ENCODE peak calls at places on chromosome 16, in ten cellular contexts. U, Q, R, B, X, Z, G, O, F and M are unnamed samples. For H3K4me1, the result is how much of the 10 kb centered on the place peaks cover.

GRCh38 chr16:55120408-55120807 is 189.7 kb downstream of the IRX5 start:
- DNase-seq in U (no peak), Q (no peak), R (no peak), B (peak), X (no peak), Z (peak), G (no peak), O (no peak), F (no peak), M (no peak)

GRCh38 chr16:1535391-1536291 is 2.2 kb downstream of the TMEM204 start:
- DNase-seq in U (peak), Q (no peak), R (no peak), B (no peak), X (no peak), Z (no peak), G (no peak), O (no peak), F (no peak), M (no peak)

GRCh38 chr16:49281843-49282642 is 405 bp upstream of the CBLN1 start:
- DNase-seq in U (peak), Q (peak), R (peak), B (peak), X (peak), Z (peak), G (peak), O (peak), F (peak), M (peak)

GRCh38 chr16:70740919-70741778 is 55.3 kb upstream of the MTSS2 start:
- DNase-seq in U (no peak), Q (no peak), R (no peak), B (no peak), X (no peak), Z (no peak), G (no peak), O (no peak), F (no peak), M (no peak)

GRCh38 chr16:19678804-19679203 is 39.2 kb downstream of the KNOP1 start:
- DNase-seq in U (no peak), Q (no peak), R (no peak), B (no peak), X (no peak), Z (no peak), G (no peak), O (no peak), F (no peak), M (no peak)

GRCh38 chr16:7849891-7850290 is 517.2 kb downstream of the RBFOX1 start:
- DNase-seq in U (no peak), Q (no peak), R (no peak), B (no peak), X (peak), Z (no peak), G (no peak), O (no peak), F (no peak), M (no peak)

GRCh38 chr16:945271-946047 is 25.3 kb downstream of the LMF1 start:
- DNase-seq in U (no peak), Q (no peak), R (no peak), B (no peak), X (no peak), Z (no peak), G (no peak), O (no peak), F (no peak), M (no peak)

GRCh38 chr16:87927195-87927562 is 9.2 kb downstream of the CA5A start:
- DNase-seq in U (no peak), Q (no peak), R (no peak), B (no peak), X (no peak), Z (no peak), G (no peak), O (no peak), F (no peak), M (no peak)

DNA sequence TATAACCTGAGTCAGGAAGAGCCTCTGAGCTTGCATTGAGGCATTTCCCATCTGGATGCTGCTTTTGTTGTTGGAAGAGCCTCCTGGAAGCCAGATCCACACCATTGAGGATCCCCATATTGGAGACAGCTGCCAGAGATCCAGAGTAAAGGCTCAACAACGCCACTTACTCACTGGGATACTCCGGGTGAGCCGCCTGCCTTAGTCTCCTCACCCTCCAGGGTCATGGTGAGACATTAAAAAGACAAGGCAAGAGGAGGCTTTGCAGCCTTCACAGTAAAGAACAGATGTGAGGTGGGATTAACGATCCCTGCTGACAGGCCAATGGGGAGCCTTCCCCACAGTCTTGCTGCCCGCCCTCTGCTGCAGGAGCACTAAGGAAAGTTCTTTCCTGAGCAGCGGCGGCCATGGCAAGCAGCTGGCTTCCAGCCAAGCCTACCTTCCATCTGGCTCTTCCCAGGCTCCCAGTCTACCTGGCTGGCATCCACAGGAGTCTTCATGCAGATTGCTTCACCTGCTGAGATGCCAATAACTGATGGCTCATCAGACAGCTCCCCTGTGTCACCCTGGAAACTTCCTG is 198.5 kb downstream of the CYLD start:
- DNase-seq in U (no peak), Q (no peak), R (no peak), B (no peak), X (no peak), Z (no peak), G (no peak), O (no peak), F (no peak), M (no peak)
- H3K4me3 ChIP-seq in U (no peak), Q (no peak), R (no peak), B (no peak), X (no peak), Z (no peak), G (no peak), O (no peak), F (no peak), M (no peak)

DNA sequence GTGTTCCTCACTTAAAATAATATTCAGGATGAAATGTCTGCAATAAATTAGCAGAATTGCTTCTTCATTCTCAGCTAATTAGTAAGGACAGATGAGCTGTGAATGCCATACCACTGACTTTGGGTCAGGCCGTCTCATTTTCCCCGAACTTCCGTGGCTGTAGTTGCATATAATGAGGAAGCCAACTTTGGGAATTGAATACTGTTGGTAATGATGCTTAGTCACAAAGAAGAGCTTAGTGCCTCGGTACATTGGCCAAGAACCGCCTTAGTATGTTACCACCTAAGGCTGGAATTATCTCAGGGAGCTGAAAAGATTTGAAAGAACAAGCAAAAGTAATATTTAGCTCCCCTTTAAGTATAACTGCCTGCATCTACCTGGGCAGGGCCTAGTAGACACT is 47.6 kb downstream of the NUP93 start:
- DNase-seq in U (no peak), Q (no peak), R (no peak), B (no peak), X (no peak), Z (no peak), G (no peak), O (no peak), F (no peak), M (no peak)
- TF ChIP-seq EP300 in U (no peak), Q (no peak), R (no peak), B (no peak), X (no peak), Z (no peak), G (no peak), O (no peak), F (no peak), M (no peak)

DNA sequence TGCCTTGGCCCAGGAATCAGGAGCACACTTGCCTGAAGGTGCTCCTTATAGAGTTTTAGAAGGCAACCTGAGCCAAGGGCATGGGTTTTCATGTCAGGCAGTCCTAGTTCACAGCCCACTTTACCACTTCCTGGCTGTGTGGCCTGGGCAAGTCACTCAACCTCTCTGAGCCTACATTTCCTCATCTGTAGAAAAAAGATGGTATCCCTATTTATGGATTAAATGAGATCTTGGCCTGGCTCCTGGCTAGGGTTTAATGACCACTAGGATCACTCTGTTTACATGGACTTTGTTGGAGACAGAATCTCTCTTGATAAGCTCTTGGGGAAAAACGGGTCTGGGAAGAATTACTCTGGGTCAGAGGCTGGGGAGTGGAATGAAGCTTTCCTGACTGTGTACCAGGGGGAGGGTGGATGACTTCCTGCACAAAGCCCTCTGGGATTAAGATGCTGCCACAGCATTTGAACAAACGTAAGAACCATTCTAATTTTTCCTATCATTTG is 2.3 kb downstream of the MT2A start:
- DNase-seq in U (no peak), Q (no peak), R (no peak), B (no peak), X (no peak), Z (no peak), G (no peak), O (no peak), F (no peak), M (no peak)
- H3K4me1 ChIP-seq in U (under half), Q (half or more), R (under half), B (half or more), X (half or more), Z (half or more), G (half or more), O (under half), F (under half), M (half or more)

DNA sequence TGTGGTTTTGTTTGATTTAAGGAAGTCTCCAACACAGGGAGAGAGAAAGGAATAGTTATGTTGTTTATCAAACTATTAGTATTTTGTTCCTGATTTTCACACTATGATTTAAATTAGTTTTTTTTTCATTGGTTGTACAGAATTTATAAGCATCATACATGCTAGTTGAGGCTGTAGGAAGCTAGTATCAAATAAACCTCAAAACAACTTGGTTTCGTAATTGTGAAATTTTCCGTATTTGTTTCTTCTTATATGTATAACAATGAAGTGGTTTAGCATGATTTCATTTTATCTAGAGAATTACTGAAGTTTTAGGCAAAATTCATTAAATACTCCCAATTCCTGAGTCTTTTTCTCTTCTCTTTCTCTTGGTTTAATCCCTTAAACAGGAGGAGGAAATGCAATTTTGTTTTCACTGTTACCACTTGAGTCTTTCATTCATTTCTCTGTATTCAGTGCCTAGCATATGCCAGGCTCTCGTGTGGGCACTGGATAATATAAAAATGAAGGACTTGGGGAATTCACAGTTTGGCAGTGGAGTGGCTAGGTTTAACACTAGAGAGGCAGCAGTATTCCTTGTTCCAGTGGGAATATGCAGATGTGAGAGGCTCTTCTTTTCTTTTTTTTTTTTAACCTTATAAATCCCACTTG is 1.8 kb downstream of the CYLD start:
- DNase-seq in U (no peak), Q (no peak), R (no peak), B (no peak), X (no peak), Z (no peak), G (no peak), O (no peak), F (no peak), M (no peak)
- H3K4me3 ChIP-seq in U (no peak), Q (peak), R (no peak), B (no peak), X (no peak), Z (no peak), G (no peak), O (no peak), F (no peak), M (peak)

GRCh38 chr16:84919751-84920150 is 91.6 kb downstream of the ZDHHC7 start:
- DNase-seq in U (no peak), Q (no peak), R (no peak), B (no peak), X (no peak), Z (no peak), G (no peak), O (no peak), F (peak), M (no peak)
- TF ChIP-seq EP300 in U (no peak), Q (no peak), R (no peak), B (no peak), X (no peak), Z (no peak), G (no peak), O (no peak), F (no peak), M (no peak)

GRCh38 chr16:85602831-85603755 is 10.0 kb upstream of the GSE1 start:
- DNase-seq in U (no peak), Q (peak), R (no peak), B (no peak), X (no peak), Z (no peak), G (no peak), O (no peak), F (no peak), M (no peak)

GRCh38 chr16:85604145-85604705 is 8.9 kb upstream of the GSE1 start:
- DNase-seq in U (no peak), Q (no peak), R (no peak), B (no peak), X (no peak), Z (no peak), G (no peak), O (no peak), F (no peak), M (no peak)

GRCh38 chr16:85600905-85601639 is 12.1 kb upstream of the GSE1 start:
- DNase-seq in U (peak), Q (no peak), R (no peak), B (no peak), X (no peak), Z (no peak), G (no peak), O (no peak), F (no peak), M (no peak)

GRCh38 chr16:85601730-85602401 is 11.3 kb upstream of the GSE1 start:
- DNase-seq in U (no peak), Q (peak), R (peak), B (no peak), X (no peak), Z (no peak), G (no peak), O (peak), F (peak), M (no peak)

GRCh38 chr16:85602402-85602801 is 10.7 kb upstream of the GSE1 start:
- DNase-seq in U (no peak), Q (no peak), R (no peak), B (no peak), X (no peak), Z (no peak), G (no peak), O (no peak), F (no peak), M (no peak)
- H3K4me1 ChIP-seq in U (under half), Q (half or more), R (half or more), B (under half), X (under half), Z (under half), G (under half), O (under half), F (half or more), M (under half)

DNA sequence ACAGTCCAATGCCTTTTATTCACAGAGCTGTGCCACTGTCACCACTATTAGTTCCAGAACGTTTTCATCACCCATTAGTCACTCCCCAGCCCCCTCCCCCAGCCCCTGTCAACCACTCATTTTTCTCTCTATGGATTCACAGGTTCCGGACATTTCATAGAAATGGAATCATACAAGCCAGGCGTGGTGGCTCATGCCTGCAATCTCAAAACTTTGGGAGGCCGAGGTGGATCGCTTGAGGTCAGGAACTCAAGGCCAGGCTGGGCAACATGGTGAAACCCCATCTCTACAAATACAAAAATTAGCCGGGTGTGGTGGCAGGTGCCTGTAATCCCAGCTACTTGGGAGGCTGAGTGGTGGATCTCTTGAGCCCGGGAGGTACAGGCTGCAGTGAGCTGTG is 759 bp upstream of the PAM16 start:
- DNase-seq in U (no peak), Q (no peak), R (no peak), B (no peak), X (no peak), Z (no peak), G (peak), O (no peak), F (peak), M (no peak)
- H3K4me3 ChIP-seq in U (no peak), Q (no peak), R (no peak), B (no peak), X (no peak), Z (no peak), G (no peak), O (no peak), F (no peak), M (no peak)

DNA sequence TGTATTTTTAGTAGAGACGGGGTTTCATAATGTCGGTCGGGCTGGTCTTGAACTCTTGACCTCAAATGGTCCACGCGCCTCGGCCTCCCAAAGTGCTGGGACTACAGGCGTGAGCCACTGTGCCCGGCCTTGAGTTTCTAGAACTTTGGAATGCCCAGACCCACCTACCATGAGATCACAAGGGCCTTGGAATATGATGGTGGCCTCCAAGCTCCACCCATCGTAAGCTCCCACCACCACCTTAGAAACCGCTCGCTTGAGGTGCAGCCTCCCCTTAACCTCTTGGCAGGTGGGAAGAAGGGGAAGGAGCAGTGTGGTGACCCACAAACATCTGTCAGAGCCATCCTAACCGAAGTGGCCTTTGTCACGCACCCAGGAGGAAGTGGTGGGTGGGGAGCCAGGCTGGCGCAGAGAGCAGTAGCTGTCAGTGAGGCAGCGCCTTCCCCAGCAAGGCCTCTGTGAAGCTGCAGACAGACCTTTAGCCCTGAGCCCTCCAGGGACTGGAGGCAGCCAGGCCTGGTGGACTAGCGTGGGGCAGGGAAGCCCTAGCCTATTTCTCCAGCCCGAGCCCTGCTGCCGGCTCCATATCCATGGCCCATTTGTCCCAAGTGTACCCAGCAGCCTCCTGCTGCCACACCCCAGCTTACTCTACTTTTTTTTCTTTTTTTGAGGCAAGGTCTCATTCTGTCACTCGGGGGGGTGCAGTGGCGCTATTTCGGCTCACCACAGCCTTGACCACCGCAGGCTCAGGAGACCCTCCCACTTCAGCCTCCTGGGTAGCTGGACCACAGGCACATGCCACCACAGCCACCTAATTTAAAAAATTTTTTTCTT is 13.1 kb upstream of the SEPHS2 start:
- DNase-seq in U (no peak), Q (peak), R (no peak), B (no peak), X (peak), Z (no peak), G (no peak), O (peak), F (peak), M (no peak)
- TF ChIP-seq EP300 in U (no peak), Q (no peak), R (no peak), B (no peak), X (no peak), Z (no peak), G (no peak), O (no peak), F (no peak), M (no peak)